ENCODE peak calls at places on chromosome 19, in five cellular contexts. One of them, this sample, is unnamed.

GRCh38 chr19:27792576-27793127 is 1420.3 kb downstream of the UQCRFS1 start:
- DNase-seq in NCI-H1436 treated with DMSO at 0.1 percent for 48 hours: no peak
- DNase-seq in colonic mucosa: no peak
- DNase-seq in iPS DF 6.9: no peak
- DNase-seq in substantia nigra: no peak
- DNase-seq in this sample: no peak

GRCh38 chr19:20385056-20385455 is 180.5 kb downstream of the ZNF737 start:
- DNase-seq in colonic mucosa: no peak
- DNase-seq in substantia nigra: no peak
- DNase-seq in iPS DF 6.9: no peak
- DNase-seq in NCI-H1436 treated with DMSO at 0.1 percent for 48 hours: no peak
- DNase-seq in this sample: no peak

GRCh38 chr19:16051254-16052025 is 24.9 kb upstream of the TPM4 start:
- DNase-seq in iPS DF 6.9: no peak
- DNase-seq in colonic mucosa: no peak
- DNase-seq in NCI-H1436 treated with DMSO at 0.1 percent for 48 hours: no peak
- DNase-seq in substantia nigra: no peak
- DNase-seq in this sample: no peak

GRCh38 chr19:694481-695349 is 537 bp downstream of the PRSS57 start:
- DNase-seq in iPS DF 6.9: no peak
- DNase-seq in substantia nigra: no peak
- DNase-seq in NCI-H1436 treated with DMSO at 0.1 percent for 48 hours: no peak
- DNase-seq in colonic mucosa: no peak
- DNase-seq in this sample: no peak

GRCh38 chr19:39341122-39341719 is 1.0 kb upstream of the SAMD4B start:
- DNase-seq in iPS DF 6.9: no peak
- DNase-seq in substantia nigra: no peak
- DNase-seq in NCI-H1436 treated with DMSO at 0.1 percent for 48 hours: no peak
- DNase-seq in colonic mucosa: peak; percentile 38
- DNase-seq in this sample: no peak

GRCh38 chr19:51708811-51709210 is 15.0 kb downstream of the HAS1 start:
- DNase-seq in colonic mucosa: no peak
- DNase-seq in iPS DF 6.9: no peak
- DNase-seq in substantia nigra: no peak
- DNase-seq in NCI-H1436 treated with DMSO at 0.1 percent for 48 hours: no peak
- DNase-seq in this sample: no peak

GRCh38 chr19:29861575-29861974 is 49.8 kb downstream of the CCNE1 start:
- DNase-seq in substantia nigra: no peak
- DNase-seq in iPS DF 6.9: no peak
- DNase-seq in NCI-H1436 treated with DMSO at 0.1 percent for 48 hours: no peak
- DNase-seq in colonic mucosa: no peak
- DNase-seq in this sample: no peak

GRCh38 chr19:34461375-34462100 is 20.0 kb upstream of the WTIP start:
- DNase-seq in colonic mucosa: no peak
- DNase-seq in iPS DF 6.9: no peak
- DNase-seq in substantia nigra: no peak
- DNase-seq in NCI-H1436 treated with DMSO at 0.1 percent for 48 hours: no peak
- DNase-seq in this sample: no peak

GRCh38 chr19:57374179-57374578 is 10.8 kb downstream of the TRAPPC2B start:
- DNase-seq in NCI-H1436 treated with DMSO at 0.1 percent for 48 hours: no peak
- DNase-seq in iPS DF 6.9: no peak
- DNase-seq in substantia nigra: no peak
- DNase-seq in colonic mucosa: no peak
- DNase-seq in this sample: no peak

GRCh38 chr19:33464010-33464732 is 57.4 kb downstream of the PEPD start:
- DNase-seq in substantia nigra: no peak
- DNase-seq in iPS DF 6.9: no peak
- DNase-seq in colonic mucosa: no peak
- DNase-seq in NCI-H1436 treated with DMSO at 0.1 percent for 48 hours: no peak
- DNase-seq in this sample: no peak

GRCh38 chr19:50432658-50433057 is at the start of gene MYBPC2:
- DNase-seq in NCI-H1436 treated with DMSO at 0.1 percent for 48 hours: no peak
- DNase-seq in substantia nigra: no peak
- DNase-seq in colonic mucosa: no peak
- DNase-seq in iPS DF 6.9: no peak
- DNase-seq in this sample: no peak

GRCh38 chr19:27929399-27929798 is 1283.6 kb downstream of the UQCRFS1 start:
- DNase-seq in colonic mucosa: no peak
- DNase-seq in iPS DF 6.9: no peak
- DNase-seq in substantia nigra: no peak
- DNase-seq in NCI-H1436 treated with DMSO at 0.1 percent for 48 hours: no peak
- DNase-seq in this sample: no peak

This sample was measured in NCI-H1417 treated with DMSO at 0.1 percent for 48 hours.